ENCODE peak calls at places on chromosomes 7 and 10, in seven cellular contexts. R is endodermal cell, Y is IMR-90, F is cardiac fibroblast, T is B cell, J is GM12865, L is uterus. C is an unnamed sample.

GRCh38 chr7:148588168-148588890 is 2.2 kb upstream of the C7orf33 start:
- DNase-seq in F (no peak), T (no peak), L (no peak), R (no peak), J (no peak), Y (no peak), C (no peak)

GRCh38 chr7:127207246-127207645 is 45.5 kb downstream of the GRM8 start:
- DNase-seq in Y (no peak), T (no peak), R (no peak), F (no peak), L (no peak), J (no peak), C (no peak)

GRCh38 chr7:43953071-43953470 is 26.8 kb downstream of the UBE2D4 start:
- DNase-seq in J (no peak), R (no peak), Y (no peak), F (no peak), T (no peak), L (no peak), C (no peak)

GRCh38 chr7:73734619-73735525 is 3.7 kb downstream of the ABHD11 start:
- DNase-seq in Y (peak; percentile 72), T (peak; percentile 82), F (peak; percentile 90), R (peak; percentile 97), L (peak; percentile 42), J (peak; percentile 90), C (peak; percentile 91)

GRCh38 chr7:73512018-73512780 is 9.9 kb downstream of the BAZ1B start:
- DNase-seq in F (peak; percentile 21), R (no peak), J (no peak), L (no peak), T (no peak), Y (peak; percentile 16), C (no peak)

GRCh38 chr7:127536426-127537152 is 48.8 kb downstream of the GCC1 start:
- DNase-seq in J (no peak), R (peak; percentile 70), L (no peak), Y (no peak), F (no peak), T (no peak), C (no peak)

GRCh38 chr7:1945558-1945957 is 275.5 kb downstream of the ELFN1 start:
- DNase-seq in J (no peak), T (no peak), R (no peak), F (no peak), L (no peak), Y (no peak), C (no peak)

GRCh38 chr10:7264313-7264741 is 146.5 kb downstream of the SFMBT2 start:
- DNase-seq in R (no peak), J (no peak), F (peak; percentile 5), T (no peak), L (no peak), Y (peak; percentile 17), C (no peak)

GRCh38 chr7:2112261-2113203 is 120.2 kb downstream of the MAD1L1 start:
- DNase-seq in Y (no peak), R (no peak), L (no peak), F (no peak), T (no peak), J (no peak), C (no peak)

GRCh38 chr7:21146642-21147423 is 281.1 kb upstream of the SP4 start:
- DNase-seq in L (no peak), R (peak; percentile 72), T (no peak), Y (no peak), J (no peak), F (no peak), C (no peak)

GRCh38 chr7:143255564-143255963 is 7.7 kb upstream of the GSTK1 start:
- DNase-seq in J (no peak), R (no peak), F (peak; percentile 39), Y (no peak), L (no peak), T (no peak), C (no peak)

GRCh38 chr7:112298543-112299100 is 92.1 kb downstream of the ZNF277 start:
- DNase-seq in R (no peak), Y (no peak), F (no peak), L (no peak), J (no peak), T (no peak), C (no peak)

GRCh38 chr7:134932707-134933370 is 53.5 kb upstream of the AGBL3 start:
- DNase-seq in R (no peak), J (peak; percentile 59), F (peak; percentile 94), T (peak; percentile 30), L (peak; percentile 30), Y (peak; percentile 37), C (peak; percentile 85)

GRCh38 chr7:106285801-106286492 is 1.2 kb upstream of the NAMPT start:
- DNase-seq in Y (peak; percentile 73), R (no peak), T (peak; percentile 47), F (peak; percentile 61), J (peak; percentile 93), L (peak; percentile 57), C (no peak)

GRCh38 chr10:124306520-124306919 is 112.2 kb downstream of the OAT start:
- DNase-seq in L (no peak), T (no peak), J (no peak), Y (no peak), F (no peak), R (no peak), C (no peak)

GRCh38 chr7:2084331-2084730 is 148.4 kb downstream of the MAD1L1 start:
- DNase-seq in J (no peak), L (no peak), F (no peak), T (no peak), Y (no peak), R (no peak), C (no peak)

GRCh38 chr7:45973725-45974532 is 52.9 kb upstream of the IGFBP3 start:
- DNase-seq in L (no peak), J (no peak), R (peak; percentile 35), F (no peak), Y (peak; percentile 43), T (no peak), C (no peak)

GRCh38 chr7:93307131-93307660 is 75.0 kb downstream of the VPS50 start:
- DNase-seq in R (no peak), J (no peak), L (no peak), F (peak; percentile 86), Y (peak; percentile 86), T (no peak), C (no peak)

GRCh38 chr7:92404170-92404614 is 43.1 kb upstream of the GATAD1 start:
- DNase-seq in R (peak; percentile 55), J (no peak), L (no peak), F (peak; percentile 7), Y (no peak), T (no peak), C (no peak)

GRCh38 chr10:18000601-18001000 is 48.9 kb downstream of the SLC39A12 start:
- DNase-seq in J (no peak), R (no peak), Y (peak; percentile 63), L (no peak), T (no peak), F (no peak), C (no peak)

GRCh38 chr7:46015107-46015868 is 94.2 kb upstream of the IGFBP3 start:
- DNase-seq in L (no peak), T (no peak), Y (peak; percentile 26), J (peak; percentile 8), F (no peak), R (peak; percentile 92), C (no peak)

GRCh38 chr7:139989366-139990141 is 73.2 kb downstream of the PARP12 start:
- DNase-seq in J (peak; percentile 28), Y (no peak), F (no peak), T (no peak), L (no peak), R (no peak), C (no peak)

GRCh38 chr7:69764071-69764470 is 165.8 kb downstream of the AUTS2 start:
- DNase-seq in L (no peak), T (no peak), J (no peak), R (no peak), F (no peak), Y (no peak), C (no peak)

GRCh38 chr7:20330797-20331230 is at the start of gene ITGB8:
- DNase-seq in J (peak; percentile 55), T (peak; percentile 55), L (peak; percentile 52), F (no peak), Y (no peak), R (peak; percentile 89), C (peak; percentile 86)

GRCh38 chr10:29392376-29393021 is 103.6 kb downstream of the LYZL1 start:
- DNase-seq in R (peak; percentile 80), T (peak; percentile 14), Y (peak; percentile 31), F (peak; percentile 59), L (no peak), J (peak; percentile 37), C (no peak)

GRCh38 chr10:80202934-80203834 is 2.2 kb downstream of the ANXA11 start:
- DNase-seq in F (peak; percentile 92), L (peak; percentile 69), T (peak; percentile 64), J (peak; percentile 75), Y (peak; percentile 85), R (peak; percentile 90), C (peak; percentile 89)
- TF ChIP-seq CTCF in F (peak; percentile 19), L (no peak), T (peak; percentile 42), J (peak; percentile 31), Y (peak; percentile 27), R (peak; percentile 59), C (peak; percentile 40)

DNA sequence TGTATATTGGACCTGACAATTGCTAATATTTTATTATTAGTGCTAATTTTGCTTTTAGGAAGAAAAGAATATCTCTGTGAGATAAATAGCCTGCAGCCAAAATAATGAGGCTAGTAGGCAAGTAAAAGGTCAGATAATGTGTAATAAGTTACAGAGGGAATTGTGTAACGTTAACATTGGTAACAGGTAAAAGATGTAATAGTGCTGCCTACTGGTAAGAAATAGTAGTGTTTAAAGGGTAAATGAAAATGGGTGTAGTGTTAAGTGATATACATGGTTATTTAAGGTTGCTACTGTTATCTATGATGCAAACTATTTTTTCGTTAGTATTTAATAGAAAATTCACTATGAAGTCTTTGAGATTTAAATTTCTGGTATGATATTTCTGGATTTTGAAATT is 9.2 kb upstream of the FOXP2 start:
- DNase-seq in F (no peak), Y (no peak), T (no peak), J (peak; percentile 21), L (no peak), R (no peak), C (no peak)
- TF ChIP-seq CTCF in F (peak; percentile 13), Y (peak; percentile 27), T (no peak), J (peak; percentile 38), L (peak; percentile 29), R (peak; percentile 80), C (peak; percentile 66)

GRCh38 chr10:69749180-69750010 is 52.3 kb upstream of the COL13A1 start:
- DNase-seq in J (no peak), F (no peak), R (no peak), Y (peak; percentile 59), T (no peak), L (no peak), C (no peak)
- TF ChIP-seq CTCF in J (no peak), F (no peak), R (no peak), Y (no peak), T (no peak), L (no peak), C (no peak)

GRCh38 chr10:92080244-92080643 is 156.7 kb downstream of the BTAF1 start:
- DNase-seq in Y (no peak), T (no peak), F (no peak), R (no peak), L (no peak), J (no peak), C (no peak)
- TF ChIP-seq CTCF in Y (no peak), T (no peak), F (no peak), R (peak; percentile 39), L (no peak), J (no peak), C (no peak)